ENCODE peak calls at places on chromosomes 6 and 20, in nine cellular contexts. M is psoas muscle; W is tibial artery; T is heart right ventricle; X is astrocyte; S is kidney epithelial cell; P is dorsolateral prefrontal cortex; B is CD8-positive, alpha-beta T cell; L is HCT116. R is an unnamed sample.

GRCh38 chr6:27209659-27210269 is 37.7 kb upstream of the PRSS16 start:
- DNase-seq in L (no peak), P (no peak), T (no peak), B (no peak), S (no peak), W (no peak), M (no peak), X (no peak), R (no peak)

GRCh38 chr6:34223381-34223963 is 13.2 kb upstream of the HMGA1 start:
- DNase-seq in W (peak; percentile 71), T (no peak), P (peak; percentile 21), M (peak; percentile 61), X (no peak), L (no peak), B (no peak), S (no peak), R (no peak)

GRCh38 chr20:54167909-54168872 is 5.6 kb downstream of the CYP24A1 start:
- DNase-seq in B (no peak), L (peak; percentile 81), S (no peak), W (no peak), P (no peak), M (no peak), X (peak; percentile 22), T (no peak), R (no peak)

GRCh38 chr20:31860431-31861345 is 9.6 kb downstream of the DUSP15 start:
- DNase-seq in T (no peak), M (peak; percentile 20), L (no peak), P (no peak), X (no peak), W (no peak), B (no peak), S (no peak), R (no peak)

GRCh38 chr20:53972179-53972578 is 98.2 kb downstream of the BCAS1 start:
- DNase-seq in S (no peak), T (no peak), X (no peak), M (no peak), B (no peak), L (no peak), P (no peak), W (no peak), R (no peak)

GRCh38 chr20:4483481-4483880 is 238.2 kb upstream of the PRND start:
- DNase-seq in P (no peak), W (no peak), X (peak; percentile 30), T (no peak), B (no peak), S (no peak), M (no peak), L (no peak), R (no peak)

GRCh38 chr20:9401381-9401780 is 113.0 kb upstream of the LAMP5 start:
- DNase-seq in S (no peak), B (no peak), M (no peak), P (no peak), L (no peak), X (no peak), W (no peak), T (no peak), R (no peak)

GRCh38 chr6:41663558-41663957 is 25.3 kb downstream of the MDFI start:
- DNase-seq in S (no peak), M (peak; percentile 36), P (no peak), T (no peak), W (no peak), L (no peak), B (no peak), X (no peak), R (no peak)

GRCh38 chr6:131687022-131687421 is 14.2 kb downstream of the OR2A4 start:
- DNase-seq in X (no peak), M (no peak), S (no peak), W (no peak), L (no peak), T (no peak), B (no peak), P (no peak), R (no peak)

GRCh38 chr6:44957151-44957550 is 371.0 kb upstream of the RUNX2 start:
- DNase-seq in M (no peak), P (no peak), L (no peak), X (no peak), T (no peak), B (no peak), S (no peak), W (no peak), R (no peak)

GRCh38 chr6:15962449-15962764 is 166.5 kb upstream of the MYLIP start:
- DNase-seq in T (no peak), B (no peak), X (peak; percentile 87), S (peak; percentile 61), P (no peak), M (no peak), L (no peak), W (no peak), R (no peak)

GRCh38 chr6:125859691-125860210 is 69.0 kb downstream of the NCOA7 start:
- DNase-seq in B (no peak), S (no peak), X (no peak), L (no peak), P (peak; percentile 44), M (no peak), T (no peak), W (no peak), R (no peak)

GRCh38 chr6:42108071-42108470 is 34.3 kb downstream of the C6orf132 start:
- DNase-seq in M (no peak), W (no peak), T (no peak), B (no peak), X (no peak), S (no peak), L (no peak), P (no peak), R (no peak)

GRCh38 chr6:149938571-149939462 is 3.0 kb upstream of the ULBP2 start:
- DNase-seq in P (no peak), L (no peak), X (no peak), M (no peak), T (no peak), S (no peak), W (peak; percentile 63), B (no peak), R (peak; percentile 30)

GRCh38 chr6:164164921-164165320 is 750.4 kb downstream of the QKI start:
- DNase-seq in T (no peak), L (no peak), B (no peak), M (no peak), W (no peak), S (no peak), X (peak; percentile 41), P (no peak), R (no peak)

GRCh38 chr6:143620461-143620860 is 57.3 kb upstream of the PHACTR2 start:
- DNase-seq in P (no peak), B (no peak), W (no peak), S (no peak), L (no peak), X (peak; percentile 8), M (no peak), T (no peak), R (no peak)

GRCh38 chr6:138568997-138569396 is 69.7 kb upstream of the NHSL1 start:
- DNase-seq in X (no peak), S (no peak), B (no peak), W (no peak), P (peak; percentile 45), T (no peak), L (no peak), M (no peak), R (no peak)

DNA sequence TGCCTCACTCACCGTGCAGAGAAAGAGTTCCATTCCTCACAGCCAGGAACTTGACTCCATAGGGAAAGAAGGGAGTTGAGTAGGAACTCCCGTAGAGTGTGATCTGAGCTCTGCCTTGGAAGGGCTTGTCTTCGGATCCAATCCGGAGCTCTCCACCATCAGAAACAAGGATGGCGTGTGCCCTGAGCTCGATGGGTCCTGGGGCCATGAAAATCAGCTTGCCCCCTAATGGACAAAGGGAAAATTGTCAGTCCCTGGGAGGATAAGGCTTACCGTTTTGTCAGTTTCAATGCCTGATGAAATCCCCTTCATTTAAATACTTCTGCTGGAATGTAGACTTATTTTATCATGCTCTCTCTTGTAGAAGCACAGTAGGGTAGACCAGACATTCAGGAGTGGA is 153.3 kb downstream of the PKHD1 start:
- DNase-seq in B (no peak), X (no peak), L (peak; percentile 10), W (no peak), T (no peak), S (no peak), P (no peak), M (no peak), R (no peak)
- TF ChIP-seq CTCF in B (no peak), X (no peak), L (peak; percentile 61), W (no peak), T (no peak), S (peak; percentile 14), P (no peak), M (no peak), R (no peak)

DNA sequence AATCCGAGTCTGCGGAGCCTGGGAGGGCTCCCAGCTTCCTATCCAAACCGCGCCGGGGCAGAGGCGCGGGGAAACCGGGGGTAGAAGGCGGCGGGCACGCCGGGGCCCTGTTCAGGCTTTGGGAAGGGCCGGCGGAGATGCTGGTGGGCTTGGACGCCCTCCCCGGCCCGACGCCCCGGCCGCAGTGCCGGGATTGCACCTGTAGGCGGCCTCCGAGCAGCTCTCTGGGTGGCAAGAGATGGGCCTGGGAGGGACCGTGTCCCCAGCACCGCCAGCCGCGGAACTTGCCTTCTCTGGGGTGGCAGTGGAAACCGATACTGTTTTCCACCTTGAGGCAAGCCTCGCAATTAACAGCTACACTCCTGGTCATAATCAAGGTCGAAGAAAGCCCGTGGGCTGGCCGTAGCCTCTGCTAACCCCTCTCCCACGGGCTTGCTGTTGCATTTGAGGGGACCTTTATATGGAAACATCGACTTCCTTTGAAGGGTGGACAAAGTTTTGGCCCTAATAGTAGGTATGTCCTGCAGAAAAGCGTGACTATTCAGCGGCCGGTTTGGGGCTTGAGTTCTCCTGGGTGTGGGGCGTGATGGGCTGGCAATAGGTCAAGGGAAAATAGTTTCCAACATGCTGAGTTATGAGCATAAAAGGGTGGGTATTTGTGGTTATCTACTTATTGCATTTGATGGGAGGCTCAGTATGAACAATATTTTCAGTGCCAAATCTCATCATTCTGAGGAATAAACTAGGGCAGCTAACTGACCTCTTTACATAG is 1.1 kb upstream of the JAG1 start:
- DNase-seq in M (peak; percentile 87), X (no peak), W (peak; percentile 92), B (no peak), T (peak; percentile 83), S (no peak), P (no peak), L (peak; percentile 48), R (no peak)
- H3K27me3 ChIP-seq in M (no peaks in the 10 kb centered on the region), X (no peaks in the 10 kb centered on the region), W (no peaks in the 10 kb centered on the region), B (peaks cover 7% of the 10 kb centered on the region), T (no peaks in the 10 kb centered on the region), S (no peaks in the 10 kb centered on the region), P (no peaks in the 10 kb centered on the region), L (no peaks in the 10 kb centered on the region), R (peaks cover 59% of the 10 kb centered on the region)

DNA sequence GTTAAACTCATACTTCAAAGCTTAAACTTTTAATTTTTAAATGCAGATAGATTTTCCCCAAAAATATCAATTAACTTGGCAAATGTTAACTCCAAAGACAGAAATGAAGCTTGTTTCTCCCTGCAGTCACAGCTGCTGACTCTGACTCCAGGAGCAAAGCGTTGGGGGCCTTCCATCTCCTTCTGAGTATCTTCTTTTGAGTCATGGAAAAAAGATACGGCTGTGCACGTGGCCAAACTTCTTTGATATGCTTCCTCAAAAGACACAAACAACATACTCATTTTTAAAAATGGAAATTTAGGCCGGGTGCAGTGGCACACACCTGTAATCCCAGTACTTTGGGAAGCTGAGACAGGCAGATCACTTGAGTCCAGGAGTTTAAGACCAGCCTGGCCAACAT is 28.3 kb downstream of the KIF16B start:
- DNase-seq in P (no peak), T (no peak), B (no peak), M (no peak), S (no peak), L (no peak), X (no peak), W (no peak), R (no peak)
- TF ChIP-seq CTCF in P (no peak), T (no peak), B (no peak), M (no peak), S (no peak), L (no peak), X (no peak), W (no peak), R (no peak)

GRCh38 chr6:168261234-168261633 is 58.3 kb downstream of the DACT2 start:
- DNase-seq in P (no peak), S (no peak), L (no peak), X (no peak), W (no peak), B (no peak), M (no peak), T (no peak), R (no peak)
- H3K27me3 ChIP-seq in P (no peaks in the 10 kb centered on the region), S (peaks cover 17% of the 10 kb centered on the region), L (peaks cover 7% of the 10 kb centered on the region), X (no peaks in the 10 kb centered on the region), W (no peaks in the 10 kb centered on the region), B (no peaks in the 10 kb centered on the region), M (peaks cover 2% of the 10 kb centered on the region), T (peaks cover 22% of the 10 kb centered on the region), R (no peaks in the 10 kb centered on the region)